ENCODE peak calls at places on chromosomes 12 and 14, in four cellular contexts. A is A549; M is OCI-LY7; D is CD8-positive, alpha-beta T cell. X is an unnamed sample.

GRCh38 chr14:80310950-80311349 is 99.6 kb upstream of the DIO2 start:
- DNase-seq in A (no peak), M (no peak), D (no peak), X (no peak)

GRCh38 chr12:119804011-119804641 is 73.0 kb downstream of the CIT start:
- DNase-seq in A (peak; percentile 71), M (no peak), D (no peak), X (no peak)

GRCh38 chr12:30251546-30251945 is 444.1 kb downstream of the IPO8 start:
- DNase-seq in A (no peak), M (no peak), D (no peak), X (no peak)

GRCh38 chr12:82627799-82628198 is 58.9 kb upstream of the TMTC2 start:
- DNase-seq in A (peak; percentile 20), M (no peak), D (no peak), X (no peak)

GRCh38 chr14:98010791-98011190 is 1213.6 kb downstream of the VRK1 start:
- DNase-seq in A (no peak), M (no peak), D (no peak), X (no peak)

GRCh38 chr12:34396861-34397590 is 374.7 kb downstream of the ALG10 start:
- DNase-seq in A (no peak), M (no peak), D (no peak), X (no peak)

GRCh38 chr12:126608607-126609175 is 1543.5 kb downstream of the AACS start:
- DNase-seq in A (no peak), M (no peak), D (no peak), X (no peak)

GRCh38 chr14:93064411-93065271 is 51.1 kb downstream of the ITPK1 start:
- DNase-seq in A (no peak), M (no peak), D (no peak), X (no peak)

GRCh38 chr12:91991397-91992187 is 154.1 kb downstream of the BTG1 start:
- DNase-seq in A (no peak), M (peak; percentile 52), D (no peak), X (no peak)

GRCh38 chr14:61281186-61281676 is at the start of gene TMEM30B:
- DNase-seq in A (no peak), M (no peak), D (peak; percentile 17), X (no peak)

GRCh38 chr14:35342160-35343010 is 50.2 kb downstream of the PSMA6 start:
- DNase-seq in A (no peak), M (no peak), D (no peak), X (no peak)

GRCh38 chr14:92316937-92317336 is 6.0 kb upstream of the SLC24A4 start:
- DNase-seq in A (no peak), M (peak; percentile 18), D (no peak), X (peak; percentile 14)

GRCh38 chr14:68376067-68376810 is 416.6 kb downstream of the ZFP36L1 start:
- DNase-seq in A (no peak), M (no peak), D (no peak), X (no peak)

DNA sequence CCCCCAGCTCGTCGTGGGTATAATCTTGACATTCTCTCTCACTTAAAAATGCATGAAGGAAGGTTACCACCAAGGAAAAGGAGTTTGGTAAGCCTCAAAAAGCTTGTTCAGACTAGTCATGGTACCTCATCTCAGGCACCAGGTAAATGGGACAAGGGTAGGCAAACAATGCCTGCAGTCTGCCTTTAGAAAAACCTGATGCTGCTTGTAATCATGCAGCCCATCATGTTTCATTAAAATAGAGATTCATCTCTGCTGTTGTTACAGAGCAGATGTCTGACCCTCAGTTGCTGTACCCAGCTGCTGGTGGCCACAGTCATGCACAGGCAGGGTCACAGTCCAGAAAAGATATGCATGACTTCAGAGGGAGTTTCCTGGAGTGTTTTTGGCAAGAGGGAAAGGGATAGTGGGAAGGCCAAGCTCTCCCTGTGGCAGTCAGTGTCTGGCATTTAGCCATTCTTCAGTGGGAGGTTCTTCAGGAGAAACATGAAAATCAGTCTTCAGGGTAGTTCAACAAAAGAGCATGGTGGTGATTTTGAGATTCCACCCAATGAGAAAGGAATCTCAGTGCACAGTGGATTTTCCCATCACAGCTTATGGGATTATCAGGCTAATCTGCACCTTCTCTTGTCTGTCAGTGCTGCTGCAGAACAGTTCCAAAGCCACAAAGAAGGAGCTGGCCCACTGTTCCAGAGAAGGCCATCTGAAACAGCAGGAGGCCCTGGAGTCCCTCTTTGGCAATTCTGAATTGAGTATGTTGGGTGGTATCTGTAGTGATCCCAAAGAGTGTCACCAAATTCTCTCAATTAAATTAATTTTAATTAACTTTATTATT is 202.7 kb upstream of the FRMD6 start:
- DNase-seq in A (no peak), M (no peak), D (no peak), X (no peak)
- H3K27ac ChIP-seq in A (no peak overlapping the region), M (no peak overlapping the region), D (no peak overlapping the region), X (no peak overlapping the region)

GRCh38 chr14:55099741-55100140 is 29.3 kb upstream of the LGALS3 start:
- DNase-seq in A (no peak), M (no peak), D (no peak), X (no peak)

GRCh38 chr14:55101698-55102097 is 27.4 kb upstream of the LGALS3 start:
- DNase-seq in A (no peak), M (no peak), D (no peak), X (no peak)

GRCh38 chr14:55098561-55098898 is 30.5 kb upstream of the LGALS3 start:
- DNase-seq in A (no peak), M (no peak), D (no peak), X (no peak)

GRCh38 chr14:55094630-55095157 is 34.4 kb upstream of the LGALS3 start:
- DNase-seq in A (no peak), M (no peak), D (no peak), X (no peak)

GRCh38 chr14:55097894-55098560 is 31.0 kb upstream of the LGALS3 start:
- DNase-seq in A (no peak), M (peak; percentile 41), D (no peak), X (no peak)
- H3K27ac ChIP-seq in A (peak overlapping the region; percentile 25), M (no peak overlapping the region), D (no peak overlapping the region), X (no peak overlapping the region)

DNA sequence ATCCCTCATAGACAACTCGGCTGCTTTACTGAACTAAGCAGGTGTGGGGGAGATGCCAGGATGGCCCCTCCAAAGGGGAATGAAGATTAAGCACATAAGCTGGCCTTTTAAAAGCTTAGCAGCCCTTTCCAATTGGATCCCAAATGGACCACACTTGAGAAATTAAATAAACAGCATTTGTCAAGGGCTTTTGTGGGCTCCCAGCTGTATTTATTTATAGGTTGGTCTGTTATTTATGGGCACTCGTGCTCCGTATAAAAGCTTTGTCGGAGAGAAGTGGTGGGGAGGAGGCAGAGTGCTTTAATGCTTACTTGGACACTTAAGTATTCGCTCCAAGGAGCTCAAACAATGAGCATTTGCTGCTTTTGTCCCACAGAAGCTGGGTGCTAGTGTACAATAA is 580.2 kb downstream of the MED13L start:
- DNase-seq in A (no peak), M (no peak), D (no peak), X (no peak)
- H3K27ac ChIP-seq in A (no peak overlapping the region), M (no peak overlapping the region), D (no peak overlapping the region), X (no peak overlapping the region)

DNA sequence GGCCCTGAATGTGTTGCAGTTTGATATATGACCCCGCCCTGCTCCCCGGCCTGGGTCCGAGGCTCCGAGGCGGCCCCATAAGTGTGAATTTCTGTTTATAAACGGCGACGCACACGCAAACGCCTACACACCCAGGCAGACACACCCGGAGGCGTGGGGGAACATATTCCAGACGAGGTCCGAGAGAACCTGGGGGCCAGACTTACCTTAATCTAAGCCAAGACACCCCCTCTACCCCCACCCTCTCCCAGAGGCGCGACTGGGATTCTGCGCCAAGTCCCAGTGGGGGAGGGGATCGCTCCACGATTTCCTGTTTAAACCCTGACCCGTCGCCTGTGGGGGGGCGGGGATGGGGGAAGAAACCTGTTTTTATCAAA is 9.6 kb upstream of the HOXC6 start:
- DNase-seq in A (peak; percentile 39), M (peak; percentile 38), D (no peak), X (no peak)
- H3K27ac ChIP-seq in A (peak overlapping the region; percentile 99), M (peak overlapping the region; percentile 83), D (no peak overlapping the region), X (no peak overlapping the region)

GRCh38 chr12:108571604-108572165 is 9.3 kb downstream of the ISCU start:
- DNase-seq in A (no peak), M (no peak), D (no peak), X (no peak)
- H3K27ac ChIP-seq in A (no peak overlapping the region), M (no peak overlapping the region), D (no peak overlapping the region), X (no peak overlapping the region)

GRCh38 chr14:90758959-90759358 is 57.3 kb downstream of the TTC7B start:
- DNase-seq in A (no peak), M (peak; percentile 4), D (no peak), X (no peak)
- H3K27ac ChIP-seq in A (peak overlapping the region; percentile 90), M (no peak overlapping the region), D (peak overlapping the region; percentile 54), X (peak overlapping the region; percentile 62)

GRCh38 chr12:64102339-64102738 is 119.8 kb downstream of the KICS2 start:
- DNase-seq in A (no peak), M (no peak), D (no peak), X (no peak)

GRCh38 chr12:64105026-64105425 is 117.1 kb downstream of the KICS2 start:
- DNase-seq in A (no peak), M (no peak), D (no peak), X (no peak)

GRCh38 chr12:64107776-64108175 is 114.3 kb downstream of the KICS2 start:
- DNase-seq in A (no peak), M (no peak), D (no peak), X (no peak)

GRCh38 chr12:64104376-64104775 is 117.7 kb downstream of the KICS2 start:
- DNase-seq in A (no peak), M (no peak), D (no peak), X (no peak)

GRCh38 chr12:64103821-64104220 is 118.3 kb downstream of the KICS2 start:
- DNase-seq in A (no peak), M (no peak), D (no peak), X (no peak)
- H3K27ac ChIP-seq in A (no peak overlapping the region), M (no peak overlapping the region), D (no peak overlapping the region), X (no peak overlapping the region)

X was measured in HL-60.